ENCODE peak calls at places on chromosomes 1 and 21, in six cellular contexts. F is mesenchymal stem cell, U is neural progenitor cell, L is IMR-90, Y is astrocyte, G is endothelial cell of umbilical vein. K is an unnamed sample.

GRCh38 chr1:220788146-220788545 is 1.4 kb downstream of the MTARC1 start:
- DNase-seq in F (no peak), U (no peak), L (no peak), Y (peak; percentile 15), G (no peak), K (no peak)

GRCh38 chr1:234926574-234927311 is 201.9 kb downstream of the TOMM20 start:
- DNase-seq in F (peak; percentile 23), U (no peak), L (no peak), Y (no peak), G (peak; percentile 30), K (peak; percentile 66)

GRCh38 chr1:244239261-244239770 is 188.2 kb downstream of the ZBTB18 start:
- DNase-seq in F (no peak), U (no peak), L (peak; percentile 45), Y (no peak), G (peak; percentile 19), K (peak; percentile 53)

GRCh38 chr1:21251773-21252471 is 38.3 kb downstream of the ECE1 start:
- DNase-seq in F (peak; percentile 98), U (no peak), L (peak; percentile 96), Y (peak; percentile 97), G (peak; percentile 94), K (no peak)

GRCh38 chr1:186404454-186405051 is 28.9 kb downstream of the ODR4 start:
- DNase-seq in F (peak; percentile 77), U (peak; percentile 20), L (peak; percentile 76), Y (peak; percentile 50), G (peak; percentile 89), K (peak; percentile 86)

GRCh38 chr21:38950388-38951094 is 144.8 kb downstream of the ETS2 start:
- DNase-seq in F (peak; percentile 66), U (no peak), L (peak; percentile 49), Y (no peak), G (no peak), K (no peak)

GRCh38 chr1:114455102-114455785 is 55.8 kb downstream of the TRIM33 start:
- DNase-seq in F (no peak), U (no peak), L (peak; percentile 70), Y (no peak), G (peak; percentile 28), K (no peak)

GRCh38 chr1:201614262-201615015 is 75.5 kb downstream of the NAV1 start:
- DNase-seq in F (peak; percentile 70), U (peak; percentile 91), L (peak; percentile 33), Y (no peak), G (peak; percentile 35), K (no peak)

GRCh38 chr1:107548276-107548675 is 407.4 kb downstream of the NTNG1 start:
- DNase-seq in F (no peak), U (no peak), L (no peak), Y (peak; percentile 66), G (no peak), K (no peak)

GRCh38 chr1:40314721-40315238 is 2.3 kb downstream of the COL9A2 start:
- DNase-seq in F (no peak), U (peak; percentile 81), L (no peak), Y (peak; percentile 15), G (no peak), K (no peak)

GRCh38 chr21:26050857-26051256 is 119.7 kb downstream of the APP start:
- DNase-seq in F (no peak), U (no peak), L (no peak), Y (no peak), G (no peak), K (no peak)

GRCh38 chr1:27154469-27154990 is 395 bp downstream of the SLC9A1 start:
- DNase-seq in F (no peak), U (no peak), L (no peak), Y (no peak), G (peak; percentile 33), K (no peak)

GRCh38 chr1:172342584-172343245 is 77.8 kb upstream of the C1orf105 start:
- DNase-seq in F (no peak), U (no peak), L (no peak), Y (peak; percentile 8), G (peak; percentile 68), K (no peak)

GRCh38 chr1:224592636-224593579 is 23.2 kb upstream of the CNIH3 start:
- DNase-seq in F (peak; percentile 77), U (no peak), L (peak; percentile 88), Y (peak; percentile 96), G (no peak), K (peak; percentile 9)

GRCh38 chr1:112507896-112508241 is 896 bp upstream of the WNT2B start:
- DNase-seq in F (no peak), U (peak; percentile 62), L (no peak), Y (no peak), G (no peak), K (no peak)
- H3K4me2 ChIP-seq in F (peak overlapping the region; percentile 78), U (peak overlapping the region; percentile 93), L (peak overlapping the region; percentile 69), Y (peak overlapping the region; percentile 83), G (peak overlapping the region; percentile 16), K (peak overlapping the region; percentile 84)

GRCh38 chr1:229696385-229696784 is 70.3 kb downstream of the URB2 start:
- DNase-seq in F (no peak), U (no peak), L (no peak), Y (no peak), G (no peak), K (no peak)
- H3K27me3 ChIP-seq in F (no peaks in the 10 kb centered on the region), U (no peaks in the 10 kb centered on the region), L (no peaks in the 10 kb centered on the region), Y (no peaks in the 10 kb centered on the region), G (no peaks in the 10 kb centered on the region), K (no peaks in the 10 kb centered on the region)

GRCh38 chr1:248611883-248612282 is 14.4 kb upstream of the OR2T10 start:
- DNase-seq in F (no peak), U (no peak), L (no peak), Y (no peak), G (no peak), K (no peak)
- H3K9me3 ChIP-seq in F (no peaks in the 10 kb centered on the region), U (peaks cover 37% of the 10 kb centered on the region), L (no peaks in the 10 kb centered on the region), Y (no peaks in the 10 kb centered on the region), G (no peaks in the 10 kb centered on the region), K (no peaks in the 10 kb centered on the region)

DNA sequence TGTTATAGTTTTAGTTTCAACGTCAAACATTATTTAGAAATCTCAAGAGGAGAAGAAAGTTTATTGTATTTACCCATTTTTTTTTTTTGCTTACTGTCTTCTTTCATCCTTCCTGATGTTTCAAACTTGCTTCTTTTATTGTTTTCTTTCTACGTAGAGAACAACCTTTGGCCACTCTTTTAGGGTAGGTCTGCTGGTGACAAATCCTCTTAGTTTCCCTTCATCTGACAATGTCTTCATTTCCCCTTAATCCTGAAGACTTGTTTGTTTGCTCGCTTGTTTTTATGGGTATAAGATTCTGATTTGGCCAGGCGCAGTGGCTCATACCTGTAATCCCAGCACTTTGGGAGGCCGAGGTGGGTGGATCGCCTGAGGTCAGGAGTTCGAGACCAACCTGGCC is 89.1 kb downstream of the RHOU start:
- DNase-seq in F (no peak), U (no peak), L (no peak), Y (no peak), G (no peak), K (no peak)
- H3K4me2 ChIP-seq in F (no peak overlapping the region), U (no peak overlapping the region), L (no peak overlapping the region), Y (no peak overlapping the region), G (no peak overlapping the region), K (no peak overlapping the region)

GRCh38 chr1:212607206-212607923 is 1.2 kb upstream of the ATF3 start:
- DNase-seq in F (peak; percentile 64), U (peak; percentile 47), L (no peak), Y (no peak), G (peak; percentile 24), K (peak; percentile 82)

GRCh38 chr1:212606734-212607205 is 1.8 kb upstream of the ATF3 start:
- DNase-seq in F (peak; percentile 42), U (peak; percentile 28), L (no peak), Y (no peak), G (no peak), K (peak; percentile 74)

GRCh38 chr1:212608209-212608955 is at the start of gene ATF3:
- DNase-seq in F (peak; percentile 100), U (peak; percentile 97), L (peak; percentile 99), Y (peak; percentile 98), G (peak; percentile 98), K (peak; percentile 99)

GRCh38 chr1:212608956-212609700 is 567 bp downstream of the ATF3 start:
- DNase-seq in F (peak; percentile 55), U (peak; percentile 86), L (no peak), Y (peak; percentile 23), G (peak; percentile 66), K (peak; percentile 81)

DNA sequence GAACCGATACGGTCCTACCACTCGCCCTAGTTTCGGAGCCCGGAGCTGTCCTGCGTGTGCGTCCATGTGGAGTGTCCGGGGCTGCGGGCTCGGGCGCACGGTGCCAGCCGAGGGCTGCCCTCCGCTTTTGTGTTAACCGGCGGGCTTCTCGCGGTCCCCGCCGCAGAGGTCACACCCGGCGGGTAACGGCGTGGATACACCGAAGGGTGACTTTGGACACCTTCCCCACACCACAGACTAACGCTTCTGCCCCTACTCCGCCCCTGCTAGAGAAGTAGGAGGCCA is 695 bp upstream of the ATF3 start:
- DNase-seq in F (no peak), U (no peak), L (no peak), Y (no peak), G (no peak), K (no peak)
- H3K27me3 ChIP-seq in F (peaks cover 42% of the 10 kb centered on the region), U (peaks cover 88% of the 10 kb centered on the region), L (peaks cover 45% of the 10 kb centered on the region), Y (peaks cover 58% of the 10 kb centered on the region), G (peaks cover 49% of the 10 kb centered on the region), K (peaks cover 17% of the 10 kb centered on the region)

GRCh38 chr1:143584508-143584907 is 387.3 kb downstream of the FAM72C start:
- DNase-seq in F (no peak), U (no peak), L (no peak), Y (no peak), G (no peak), K (no peak)
- H3K9me3 ChIP-seq in F (no peaks in the 10 kb centered on the region), U (peaks cover 14% of the 10 kb centered on the region), L (no peaks in the 10 kb centered on the region), Y (no peaks in the 10 kb centered on the region), G (no peaks in the 10 kb centered on the region), K (no peaks in the 10 kb centered on the region)

GRCh38 chr1:36456391-36456928 is 6.2 kb upstream of the OSCP1 start:
- DNase-seq in F (no peak), U (no peak), L (no peak), Y (no peak), G (no peak), K (no peak)

GRCh38 chr1:36457691-36458090 is 6.5 kb downstream of the MRPS15 start:
- DNase-seq in F (peak; percentile 46), U (no peak), L (no peak), Y (no peak), G (no peak), K (no peak)

GRCh38 chr1:36455386-36455785 is 5.1 kb upstream of the OSCP1 start:
- DNase-seq in F (no peak), U (no peak), L (no peak), Y (no peak), G (no peak), K (no peak)

GRCh38 chr1:36463404-36463772 is 796 bp downstream of the MRPS15 start:
- DNase-seq in F (no peak), U (no peak), L (no peak), Y (no peak), G (no peak), K (no peak)

GRCh38 chr1:36458910-36459309 is 5.3 kb downstream of the MRPS15 start:
- DNase-seq in F (no peak), U (no peak), L (no peak), Y (no peak), G (no peak), K (no peak)
- H3K4me2 ChIP-seq in F (no peak overlapping the region), U (no peak overlapping the region), L (no peak overlapping the region), Y (no peak overlapping the region), G (no peak overlapping the region), K (no peak overlapping the region)

GRCh38 chr1:16067933-16068332 is 5.5 kb downstream of the FAM131C start:
- DNase-seq in F (no peak), U (no peak), L (no peak), Y (no peak), G (no peak), K (no peak)
- H3K27me3 ChIP-seq in F (peaks cover 16% of the 10 kb centered on the region), U (peaks cover 15% of the 10 kb centered on the region), L (peaks cover 35% of the 10 kb centered on the region), Y (peaks cover 4% of the 10 kb centered on the region), G (no peaks in the 10 kb centered on the region), K (peaks cover 45% of the 10 kb centered on the region)